ENCODE peak calls at places on chromosome 21, in ten cellular contexts. B, P, T, V, Q, Y, C, E, O and A are unnamed samples.

GRCh38 chr21:31117046-31117916 is 79.0 kb upstream of the KRTAP19-8 start:
- DNase-seq in B (no peak), P (no peak), T (no peak), V (no peak), Q (no peak), Y (no peak), C (no peak), E (no peak), O (no peak), A (no peak)

GRCh38 chr21:31911138-31911907 is 38.5 kb downstream of the HUNK start:
- DNase-seq in B (no peak), P (no peak), T (no peak), V (no peak), Q (no peak), Y (no peak), C (no peak), E (no peak), O (peak), A (no peak)

GRCh38 chr21:45541221-45542039 is 810 bp downstream of the SLC19A1 start:
- DNase-seq in B (peak), P (peak), T (peak), V (peak), Q (peak), Y (peak), C (peak), E (peak), O (peak), A (peak)

GRCh38 chr21:44732263-44732662 is 20.9 kb upstream of the TSPEAR start:
- DNase-seq in B (no peak), P (no peak), T (no peak), V (no peak), Q (no peak), Y (no peak), C (no peak), E (no peak), O (no peak), A (no peak)

GRCh38 chr21:29257701-29258100 is 41.0 kb upstream of the BACH1 start:
- DNase-seq in B (no peak), P (no peak), T (no peak), V (no peak), Q (no peak), Y (no peak), C (no peak), E (no peak), O (no peak), A (no peak)

GRCh38 chr21:45384656-45385548 is 20.1 kb upstream of the COL18A1 start:
- DNase-seq in B (no peak), P (no peak), T (no peak), V (no peak), Q (peak), Y (peak), C (no peak), E (no peak), O (no peak), A (peak)

GRCh38 chr21:36780861-36781260 is 81.9 kb downstream of the SIM2 start:
- DNase-seq in B (no peak), P (no peak), T (no peak), V (no peak), Q (no peak), Y (no peak), C (no peak), E (no peak), O (no peak), A (no peak)

GRCh38 chr21:24375201-24375600 is 1232.1 kb downstream of the MRPL39 start:
- DNase-seq in B (no peak), P (no peak), T (no peak), V (no peak), Q (no peak), Y (no peak), C (peak), E (no peak), O (no peak), A (no peak)